ENCODE peak calls at places on chromosomes 7 and 10, in five cellular contexts. M is body of pancreas, A is tibial artery, U is kidney epithelial cell, G is BJ. P is an unnamed sample.

GRCh38 chr10:1179346-1180070 is 123.3 kb downstream of the WDR37 start:
- DNase-seq in M (no peak), A (peak), U (no peak), G (no peak), P (no peak)

GRCh38 chr7:140640060-140640611 is 477 bp downstream of the DENND2A start:
- DNase-seq in M (no peak), A (peak), U (no peak), G (no peak), P (no peak)

GRCh38 chr10:78769526-78769925 is 299.2 kb upstream of the ZMIZ1 start:
- DNase-seq in M (no peak), A (peak), U (no peak), G (no peak), P (no peak)

GRCh38 chr7:108146070-108146842 is 16.1 kb upstream of the LAMB4 start:
- DNase-seq in M (peak), A (peak), U (peak), G (peak), P (no peak)

GRCh38 chr10:79103585-79103984 is 34.8 kb downstream of the ZMIZ1 start:
- DNase-seq in M (no peak), A (peak), U (no peak), G (no peak), P (no peak)

GRCh38 chr7:158544708-158545107 is 42.9 kb downstream of the PTPRN2 start:
- DNase-seq in M (no peak), A (no peak), U (no peak), G (no peak), P (no peak)

GRCh38 chr10:11887381-11888227 is 64.4 kb downstream of the PROSER2 start:
- DNase-seq in M (no peak), A (no peak), U (no peak), G (no peak), P (no peak)

GRCh38 chr10:123573236-123574147 is 92.7 kb upstream of the GPR26 start:
- DNase-seq in M (peak), A (peak), U (no peak), G (no peak), P (no peak)

GRCh38 chr10:36494386-36494785 is 631.0 kb upstream of the ANKRD30A start:
- DNase-seq in M (no peak), A (no peak), U (no peak), G (peak), P (no peak)

GRCh38 chr7:116511552-116512523 is 12.3 kb downstream of the CAV2 start:
- DNase-seq in M (no peak), A (no peak), U (no peak), G (no peak), P (peak)

GRCh38 chr10:124095096-124095495 is 1.7 kb upstream of the CHST15 start:
- DNase-seq in M (peak), A (no peak), U (no peak), G (no peak), P (no peak)

DNA sequence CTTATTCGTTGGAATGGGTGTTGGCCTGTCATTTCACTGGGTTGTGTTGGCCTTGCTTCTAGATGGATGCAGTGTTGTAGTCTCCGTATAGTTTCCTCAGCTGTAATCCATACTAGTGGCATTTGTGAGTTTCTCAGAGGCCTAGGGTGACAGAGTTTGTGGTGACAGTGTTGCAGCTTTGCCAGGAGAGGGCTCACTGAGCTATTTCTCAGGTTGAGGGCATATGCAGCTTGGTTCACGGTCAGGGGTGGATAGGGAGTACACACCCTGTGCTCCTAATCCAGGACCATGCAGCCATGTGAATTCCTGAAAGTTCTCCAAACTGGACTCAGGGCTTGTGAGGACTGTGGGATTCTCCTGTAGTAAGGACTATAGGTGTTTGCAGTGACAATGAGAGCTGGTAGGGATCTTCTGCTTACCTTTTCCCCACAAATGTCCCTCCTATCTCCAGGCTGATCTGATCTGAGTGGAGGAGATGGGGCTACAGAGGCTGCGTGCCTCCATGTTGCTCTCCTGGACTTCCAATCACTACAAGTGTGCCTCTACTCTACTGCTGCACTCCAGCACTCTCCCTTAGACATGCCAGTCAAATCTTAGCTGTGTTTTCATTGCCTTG is 229.0 kb downstream of the STK31 start:
- DNase-seq in M (peak), A (no peak), U (no peak), G (no peak), P (no peak)
- TF ChIP-seq CTCF in M (peak), A (no peak), U (peak), G (peak), P (no peak)

GRCh38 chr10:126017961-126018560 is 121.7 kb downstream of the FANK1 start:
- DNase-seq in M (peak), A (no peak), U (peak), G (peak), P (no peak)
- TF ChIP-seq CTCF in M (no peak), A (no peak), U (no peak), G (no peak), P (no peak)

GRCh38 chr7:38206071-38206470 is 28.0 kb downstream of the STARD3NL start:
- DNase-seq in M (no peak), A (no peak), U (no peak), G (no peak), P (no peak)
- TF ChIP-seq CTCF in M (no peak), A (no peak), U (no peak), G (no peak), P (no peak)

DNA sequence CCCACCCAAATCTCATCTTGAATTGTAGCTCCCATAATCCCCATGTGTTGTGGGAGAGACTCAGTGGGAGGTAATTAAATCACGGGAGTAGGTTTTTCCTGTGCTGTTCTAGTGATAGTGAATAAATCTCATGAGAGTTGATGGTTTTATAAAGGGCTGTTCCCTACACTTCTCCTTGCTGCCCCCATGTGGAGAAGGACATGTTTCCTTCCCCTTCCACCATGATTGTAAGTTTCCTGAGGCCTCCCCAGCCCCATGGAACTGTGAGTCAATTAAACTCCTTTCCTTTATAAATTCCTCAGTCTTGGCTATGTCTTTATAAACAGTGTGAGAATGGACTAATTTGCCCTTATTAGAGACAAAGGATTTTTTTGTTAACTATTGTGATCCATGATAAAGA is 48.5 kb upstream of the MKX start:
- DNase-seq in M (peak), A (no peak), U (no peak), G (no peak), P (no peak)
- TF ChIP-seq CTCF in M (no peak), A (no peak), U (peak), G (no peak), P (no peak)

DNA sequence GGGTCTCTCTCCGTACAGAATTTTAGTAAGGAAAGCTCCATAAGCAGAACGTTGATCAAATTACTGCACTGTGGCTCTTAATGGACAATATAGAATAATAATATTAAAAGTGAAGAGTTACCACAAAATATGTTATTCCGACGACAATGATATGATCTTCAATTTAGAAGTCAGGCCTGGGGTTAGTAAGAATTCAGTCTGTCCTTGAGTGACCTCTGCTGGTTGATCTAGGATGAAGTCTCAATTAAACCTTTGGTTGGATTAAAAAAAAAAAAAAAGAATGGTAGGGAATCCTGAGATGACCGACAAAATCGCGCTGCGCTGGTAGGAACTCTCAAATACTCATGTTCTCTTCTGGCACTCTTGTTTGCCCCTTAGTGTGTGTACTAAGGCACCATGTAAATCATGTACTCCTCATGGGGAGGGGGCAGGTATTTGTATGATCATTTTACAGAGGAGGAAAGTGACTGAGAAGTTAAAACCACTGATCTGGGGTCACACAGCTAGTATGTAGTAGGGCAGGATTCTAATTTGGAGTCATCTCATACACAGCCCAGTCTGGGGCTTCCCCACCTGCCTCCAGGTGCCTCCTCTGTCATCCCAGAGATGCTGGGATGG is 161.3 kb upstream of the NPVF start:
- DNase-seq in M (peak), A (no peak), U (no peak), G (no peak), P (no peak)
- TF ChIP-seq CTCF in M (peak), A (peak), U (peak), G (peak), P (no peak)

GRCh38 chr7:155457544-155458316 is at the start of gene EN2:
- DNase-seq in M (no peak), A (no peak), U (no peak), G (no peak), P (no peak)

GRCh38 chr7:155458317-155459132 is 596 bp downstream of the EN2 start:
- DNase-seq in M (no peak), A (no peak), U (no peak), G (no peak), P (no peak)

GRCh38 chr7:155455776-155456516 is 2.0 kb upstream of the EN2 start:
- DNase-seq in M (no peak), A (no peak), U (no peak), G (no peak), P (no peak)

GRCh38 chr7:155456517-155456771 is 1.5 kb upstream of the EN2 start:
- DNase-seq in M (no peak), A (no peak), U (no peak), G (no peak), P (no peak)

GRCh38 chr7:155456772-155457543 is 971 bp upstream of the EN2 start:
- DNase-seq in M (peak), A (no peak), U (no peak), G (no peak), P (no peak)
- TF ChIP-seq CTCF in M (no peak), A (no peak), U (no peak), G (no peak), P (no peak)